ENCODE peak calls at places on chromosomes 2 and 18, in five cellular contexts. V is fibroblast of pulmonary artery, M is HCT116, X is left cardiac atrium, D is pulmonary artery endothelial cell. I is an unnamed sample.

GRCh38 chr18:10449396-10449795 is 5.0 kb upstream of the APCDD1 start:
- DNase-seq in V (no peak), M (no peak), X (no peak), D (no peak), I (no peak)

GRCh38 chr18:13416848-13417247 is 198.3 kb downstream of the LDLRAD4 start:
- DNase-seq in V (no peak), M (no peak), X (no peak), D (no peak), I (no peak)

GRCh38 chr2:152468832-152469692 is 134.1 kb downstream of the FMNL2 start:
- DNase-seq in V (peak), M (no peak), X (no peak), D (no peak), I (no peak)

GRCh38 chr2:127205211-127206140 is 14.6 kb downstream of the CYP27C1 start:
- DNase-seq in V (no peak), M (no peak), X (no peak), D (no peak), I (no peak)

GRCh38 chr2:238942080-238942761 is 94.3 kb downstream of the TWIST2 start:
- DNase-seq in V (no peak), M (no peak), X (no peak), D (no peak), I (no peak)

GRCh38 chr2:61454383-61454782 is 16.5 kb downstream of the USP34 start:
- DNase-seq in V (no peak), M (no peak), X (no peak), D (no peak), I (no peak)

GRCh38 chr2:147382322-147382948 is 462.4 kb upstream of the ACVR2A start:
- DNase-seq in V (no peak), M (no peak), X (no peak), D (no peak), I (no peak)

GRCh38 chr2:200432296-200432695 is 77.6 kb downstream of the KCTD18 start:
- DNase-seq in V (peak), M (no peak), X (no peak), D (no peak), I (no peak)

GRCh38 chr2:150327546-150328495 is 159.6 kb downstream of the RND3 start:
- DNase-seq in V (no peak), M (no peak), X (no peak), D (no peak), I (no peak)

GRCh38 chr2:133400411-133400810 is 167.9 kb downstream of the NCKAP5 start:
- DNase-seq in V (no peak), M (no peak), X (no peak), D (no peak), I (no peak)

GRCh38 chr2:19745318-19746136 is 156.3 kb downstream of the TTC32 start:
- DNase-seq in V (no peak), M (no peak), X (no peak), D (no peak), I (no peak)